ENCODE peak calls at places on chromosomes 5 and 9, in eight cellular contexts. W is non-pigmented ciliary epithelial cell; I is astrocyte of the cerebellum; T is stimulated activated CD4-positive, alpha-beta T cell treated with anti-CD3 and anti-CD28 coated beads, Interleukin-15, amount 100 ng/mL, for 1 hour; D is kidney tubule cell; V is mucosa of descending colon; J is iris pigment epithelial cell; Q is H9. G is an unnamed sample.

GRCh38 chr5:6105350-6105749 is 273.0 kb downstream of the MED10 start:
- DNase-seq in J (no peak), W (no peak), Q (no peak), V (no peak), T (no peak), I (no peak), D (no peak), G (no peak)

GRCh38 chr5:60821488-60822284 is 22.4 kb downstream of the ELOVL7 start:
- DNase-seq in J (no peak), T (no peak), V (no peak), Q (no peak), W (no peak), I (no peak), D (no peak), G (no peak)

GRCh38 chr5:180804129-180804601 is 1.6 kb upstream of the MGAT1 start:
- DNase-seq in W (no peak), D (no peak), V (peak), I (no peak), J (no peak), Q (no peak), T (no peak), G (no peak)

GRCh38 chr5:136242611-136243010 is 49.6 kb upstream of the SMIM32 start:
- DNase-seq in J (no peak), T (no peak), D (no peak), W (no peak), I (no peak), Q (no peak), V (no peak), G (no peak)

GRCh38 chr9:36204906-36205547 is 14.3 kb downstream of the CLTA start:
- DNase-seq in W (no peak), V (no peak), I (no peak), T (no peak), Q (peak), J (no peak), D (peak), G (peak)

GRCh38 chr9:120935383-120935857 is 8.8 kb upstream of the TRAF1 start:
- DNase-seq in Q (no peak), I (peak), W (peak), V (peak), D (peak), J (peak), T (no peak), G (peak)

GRCh38 chr5:59380350-59380951 is 513.1 kb downstream of the PDE4D start:
- DNase-seq in D (peak), I (peak), J (peak), Q (no peak), W (peak), T (no peak), V (no peak), G (no peak)

GRCh38 chr5:145811834-145812625 is 23.1 kb downstream of the PRELID2 start:
- DNase-seq in Q (no peak), J (peak), I (no peak), T (no peak), D (peak), V (no peak), W (no peak), G (no peak)

GRCh38 chr5:73985145-73985544 is 359.1 kb downstream of the ARHGEF28 start:
- DNase-seq in J (peak), T (no peak), W (no peak), I (no peak), Q (no peak), D (peak), V (no peak), G (peak)

GRCh38 chr5:56585973-56586740 is 229.2 kb upstream of the MAP3K1 start:
- DNase-seq in I (no peak), W (no peak), T (no peak), D (no peak), V (no peak), J (no peak), Q (no peak), G (peak)

GRCh38 chr9:37215456-37216229 is 95.3 kb downstream of the ZCCHC7 start:
- DNase-seq in V (no peak), I (no peak), J (peak), Q (no peak), T (no peak), W (no peak), D (peak), G (no peak)

GRCh38 chr5:120684213-120684612 is 220.1 kb downstream of the PRR16 start:
- DNase-seq in Q (no peak), T (no peak), J (peak), I (no peak), D (peak), V (no peak), W (no peak), G (no peak)

GRCh38 chr9:137902646-137903045 is 25.1 kb downstream of the CACNA1B start:
- DNase-seq in V (no peak), D (no peak), W (no peak), T (no peak), I (no peak), Q (no peak), J (no peak), G (no peak)

GRCh38 chr5:122404653-122405362 is 92.8 kb downstream of the SNCAIP start:
- DNase-seq in T (no peak), D (no peak), Q (no peak), W (no peak), V (no peak), J (no peak), I (no peak), G (no peak)

GRCh38 chr5:80255425-80255751 is 460 bp downstream of the SERINC5 start:
- DNase-seq in W (no peak), D (peak), Q (no peak), J (peak), I (no peak), V (peak), T (no peak), G (peak)

GRCh38 chr9:128243486-128244415 is 32.1 kb downstream of the GOLGA2 start:
- DNase-seq in T (no peak), Q (no peak), J (no peak), I (no peak), W (no peak), V (no peak), D (no peak), G (no peak)

GRCh38 chr5:137575847-137576246 is 76.7 kb upstream of the SPOCK1 start:
- DNase-seq in V (no peak), J (no peak), W (no peak), I (no peak), T (no peak), D (peak), Q (no peak), G (peak)

GRCh38 chr9:98096091-98096490 is 22.9 kb downstream of the TRIM14 start:
- DNase-seq in I (no peak), W (no peak), D (no peak), V (no peak), T (no peak), J (no peak), Q (no peak), G (no peak)

GRCh38 chr5:132437604-132438275 is 52.8 kb downstream of the IRF1 start:
- DNase-seq in V (peak), J (peak), D (peak), W (no peak), T (peak), I (no peak), Q (peak), G (no peak)

GRCh38 chr5:8685704-8686103 is 816.8 kb downstream of the MTRR start:
- DNase-seq in W (no peak), V (no peak), Q (peak), D (no peak), J (no peak), I (no peak), T (no peak), G (no peak)

GRCh38 chr9:115162946-115163345 is 45.0 kb upstream of the TNC start:
- DNase-seq in V (no peak), J (no peak), D (no peak), T (no peak), I (no peak), Q (no peak), W (no peak), G (no peak)

GRCh38 chr5:142428036-142428772 is 103.4 kb upstream of the SPRY4 start:
- DNase-seq in D (no peak), T (no peak), J (no peak), V (no peak), I (no peak), W (no peak), Q (no peak), G (no peak)

GRCh38 chr5:43642428-43642827 is 39.4 kb downstream of the NNT start:
- DNase-seq in T (no peak), V (no peak), Q (no peak), J (no peak), I (no peak), W (no peak), D (no peak), G (no peak)

GRCh38 chr5:606526-607399 is 5.4 kb upstream of the CEP72 start:
- DNase-seq in W (no peak), J (no peak), V (peak), D (no peak), I (no peak), T (no peak), Q (no peak), G (no peak)

GRCh38 chr5:87435144-87435694 is 22.5 kb upstream of the CCNH start:
- DNase-seq in T (no peak), W (no peak), V (no peak), J (no peak), I (no peak), D (no peak), Q (no peak), G (no peak)

GRCh38 chr5:171479776-171480125 is 60.3 kb downstream of the FGF18 start:
- DNase-seq in Q (no peak), J (no peak), D (no peak), V (no peak), T (no peak), I (no peak), W (no peak), G (no peak)

GRCh38 chr5:90193185-90193822 is 216.3 kb downstream of the CETN3 start:
- DNase-seq in I (no peak), T (no peak), Q (no peak), D (no peak), J (no peak), W (no peak), V (no peak), G (no peak)

GRCh38 chr5:139692605-139693340 is 44.6 kb downstream of the CXXC5 start:
- DNase-seq in T (no peak), J (no peak), Q (no peak), W (no peak), D (no peak), I (no peak), V (no peak), G (no peak)

GRCh38 chr5:135233477-135233876 is 165.6 kb downstream of the MACROH2A1 start:
- DNase-seq in Q (no peak), I (no peak), V (no peak), T (no peak), J (no peak), D (no peak), W (no peak), G (no peak)

GRCh38 chr5:67984546-67984945 is 231.0 kb upstream of the PIK3R1 start:
- DNase-seq in T (no peak), Q (no peak), V (no peak), W (no peak), D (no peak), I (no peak), J (no peak), G (no peak)

GRCh38 chr5:131413605-131414559 is 150.0 kb downstream of the CDC42SE2 start:
- DNase-seq in W (no peak), D (peak), J (no peak), V (no peak), Q (no peak), T (no peak), I (no peak), G (no peak)

GRCh38 chr5:148910686-148911361 is 84.4 kb downstream of the ADRB2 start:
- DNase-seq in J (peak), T (no peak), I (no peak), V (peak), D (peak), W (no peak), Q (no peak), G (no peak)

GRCh38 chr9:129284607-129285291 is 106.7 kb upstream of the IER5L start:
- DNase-seq in D (no peak), V (peak), J (no peak), T (no peak), Q (no peak), W (no peak), I (no peak), G (no peak)

GRCh38 chr9:130196643-130197042 is 24.4 kb downstream of the NCS1 start:
- DNase-seq in J (no peak), D (no peak), T (no peak), I (no peak), Q (no peak), V (no peak), W (no peak), G (peak)

GRCh38 chr5:178279723-178280438 is 47.3 kb upstream of the PHYKPL start:
- DNase-seq in Q (peak), W (peak), V (peak), J (peak), T (peak), I (peak), D (peak), G (peak)

GRCh38 chr9:117927354-117927753 is 223.2 kb downstream of the TLR4 start:
- DNase-seq in W (no peak), Q (peak), T (no peak), D (no peak), V (no peak), J (no peak), I (no peak), G (no peak)

GRCh38 chr9:33290994-33291397 is 680 bp downstream of the NFX1 start:
- DNase-seq in D (no peak), V (no peak), Q (no peak), J (no peak), W (peak), T (no peak), I (peak), G (no peak)

G was measured in BE2C.